ENCODE peak calls at places on chromosomes 6 and 20, in four cellular contexts. L, D, O and T are unnamed samples.

GRCh38 chr6:24859132-24859531 is 60.4 kb upstream of the ARMH2 start:
- DNase-seq in O (no peak), D (no peak), L (no peak), T (no peak)

GRCh38 chr6:125637207-125637606 is 112.2 kb upstream of the HEY2 start:
- DNase-seq in L (no peak), D (no peak), O (no peak), T (no peak)

GRCh38 chr6:8943073-8943472 is 507.7 kb upstream of the SLC35B3 start:
- DNase-seq in D (no peak), L (no peak), O (no peak), T (no peak)

GRCh38 chr6:158911746-158912158 is 88.2 kb downstream of the RSPH3 start:
- DNase-seq in O (no peak), D (no peak), L (no peak), T (no peak)

GRCh38 chr6:27761391-27761790 is 150.8 kb downstream of the OR2B2 start:
- DNase-seq in O (peak), L (no peak), D (peak), T (no peak)

GRCh38 chr6:104623052-104623690 is 236.5 kb downstream of the HACE1 start:
- DNase-seq in L (no peak), O (no peak), D (no peak), T (no peak)

GRCh38 chr20:36214684-36215256 is 21.5 kb upstream of the AAR2 start:
- DNase-seq in D (peak), O (peak), L (peak), T (no peak)

GRCh38 chr20:50191065-50191565 is 485 bp downstream of the CEBPB start:
- DNase-seq in D (no peak), L (peak), O (peak), T (no peak)

GRCh38 chr20:4656491-4656890 is 65.2 kb upstream of the PRND start:
- DNase-seq in L (no peak), D (no peak), O (peak), T (no peak)

GRCh38 chr6:2432258-2432657 is 186.9 kb upstream of the GMDS start:
- DNase-seq in L (no peak), D (peak), O (peak), T (no peak)

GRCh38 chr6:41917528-41917927 is 3.4 kb downstream of the MED20 start:
- DNase-seq in O (peak), D (peak), L (no peak), T (no peak)

GRCh38 chr20:50728981-50729874 is 2.2 kb upstream of the PARD6B start:
- DNase-seq in O (peak), D (no peak), L (no peak), T (no peak)

GRCh38 chr20:37526238-37526838 is 1.3 kb downstream of the BLCAP start:
- DNase-seq in D (peak), L (no peak), O (peak), T (peak)

GRCh38 chr20:2873747-2874041 is 413 bp downstream of the PTPRA start:
- DNase-seq in O (peak), D (peak), L (peak), T (no peak)

GRCh38 chr20:17150858-17151257 is 76.0 kb upstream of the PCSK2 start:
- DNase-seq in L (no peak), O (no peak), D (no peak), T (no peak)

GRCh38 chr6:3026811-3027626 is 27.3 kb downstream of the NQO2 start:
- DNase-seq in O (no peak), D (peak), L (peak), T (no peak)

GRCh38 chr6:165922309-165922794 is 245.3 kb downstream of the TBXT start:
- DNase-seq in D (peak), L (no peak), O (peak), T (no peak)

GRCh38 chr20:19601133-19601810 is 156.8 kb upstream of the RIN2 start:
- DNase-seq in D (no peak), O (no peak), L (no peak), T (no peak)

GRCh38 chr6:75760320-75760719 is 11.3 kb downstream of the MYO6 start:
- DNase-seq in D (no peak), L (no peak), O (no peak), T (no peak)
- H3K27ac ChIP-seq in D (no peak), L (no peak), O (no peak), T (no peak)

GRCh38 chr20:58374027-58374850 is 14.8 kb upstream of the VAPB start:
- DNase-seq in D (no peak), L (no peak), O (no peak), T (no peak)
- H3K9ac ChIP-seq in D (no peak), L (no peak), O (no peak), T (no peak)

GRCh38 chr6:21738180-21739094 is 144.9 kb downstream of the SOX4 start:
- DNase-seq in O (no peak), L (no peak), D (peak), T (no peak)
- H3K27ac ChIP-seq in O (no peak), L (no peak), D (no peak), T (no peak)

GRCh38 chr6:29483186-29483585 is 4.6 kb downstream of the MAS1L start:
- DNase-seq in O (no peak), D (no peak), L (no peak), T (no peak)
- H3K9ac ChIP-seq in O (no peak), D (no peak), L (no peak), T (no peak)